ENCODE peak calls at places on chromosomes 4 and X, in four cellular contexts. One of them, this sample, is unnamed.

GRCh38 chr4:13476915-13477314 is 7.2 kb downstream of the RAB28 start:
- DNase-seq in CD4-positive, CD25-positive, alpha-beta regulatory T cell: peak
- DNase-seq in kidney epithelial cell: peak
- DNase-seq in astrocyte of the spinal cord: peak
- DNase-seq in this sample: no peak

GRCh38 chr4:28287837-28288236 is 1427.2 kb downstream of the STIM2 start:
- DNase-seq in CD4-positive, CD25-positive, alpha-beta regulatory T cell: no peak
- DNase-seq in astrocyte of the spinal cord: peak
- DNase-seq in kidney epithelial cell: peak
- DNase-seq in this sample: peak

GRCh38 chr4:57053508-57053907 is 56.7 kb downstream of the IGFBP7 start:
- DNase-seq in CD4-positive, CD25-positive, alpha-beta regulatory T cell: no peak
- DNase-seq in astrocyte of the spinal cord: peak
- DNase-seq in kidney epithelial cell: peak
- DNase-seq in this sample: no peak

GRCh38 chrX:27680726-27681125 is 90.6 kb downstream of the DCAF8L2 start:
- DNase-seq in CD4-positive, CD25-positive, alpha-beta regulatory T cell: no peak
- DNase-seq in kidney epithelial cell: no peak
- DNase-seq in astrocyte of the spinal cord: peak
- DNase-seq in this sample: no peak

GRCh38 chr4:112219826-112220366 is 11.7 kb upstream of the AP1AR start:
- DNase-seq in CD4-positive, CD25-positive, alpha-beta regulatory T cell: no peak
- DNase-seq in astrocyte of the spinal cord: no peak
- DNase-seq in kidney epithelial cell: no peak
- DNase-seq in this sample: no peak

GRCh38 chrX:16202943-16203342 is 35.7 kb downstream of the MAGEB17 start:
- DNase-seq in kidney epithelial cell: no peak
- DNase-seq in astrocyte of the spinal cord: no peak
- DNase-seq in CD4-positive, CD25-positive, alpha-beta regulatory T cell: no peak
- DNase-seq in this sample: no peak

GRCh38 chr4:8188743-8189550 is 10.1 kb upstream of the SH3TC1 start:
- DNase-seq in CD4-positive, CD25-positive, alpha-beta regulatory T cell: no peak
- DNase-seq in astrocyte of the spinal cord: no peak
- DNase-seq in kidney epithelial cell: no peak
- DNase-seq in this sample: peak

GRCh38 chrX:64342811-64343210 is 52.4 kb downstream of the MTMR8 start:
- DNase-seq in kidney epithelial cell: no peak
- DNase-seq in astrocyte of the spinal cord: no peak
- DNase-seq in CD4-positive, CD25-positive, alpha-beta regulatory T cell: no peak
- DNase-seq in this sample: no peak

GRCh38 chrX:45540181-45540580 is 339.5 kb upstream of the DIPK2B start:
- DNase-seq in kidney epithelial cell: no peak
- DNase-seq in astrocyte of the spinal cord: no peak
- DNase-seq in CD4-positive, CD25-positive, alpha-beta regulatory T cell: no peak
- DNase-seq in this sample: no peak

GRCh38 chrX:50430917-50431316 is 39.7 kb downstream of the DGKK start:
- DNase-seq in CD4-positive, CD25-positive, alpha-beta regulatory T cell: no peak
- DNase-seq in kidney epithelial cell: peak
- DNase-seq in astrocyte of the spinal cord: no peak
- DNase-seq in this sample: no peak

GRCh38 chrX:134632386-134632785 is 25.9 kb downstream of the PLAC1 start:
- DNase-seq in astrocyte of the spinal cord: no peak
- DNase-seq in kidney epithelial cell: no peak
- DNase-seq in CD4-positive, CD25-positive, alpha-beta regulatory T cell: no peak
- DNase-seq in this sample: no peak

GRCh38 chr4:142169216-142169615 is 532.8 kb downstream of the IL15 start:
- DNase-seq in astrocyte of the spinal cord: no peak
- DNase-seq in kidney epithelial cell: no peak
- DNase-seq in CD4-positive, CD25-positive, alpha-beta regulatory T cell: no peak
- DNase-seq in this sample: no peak

GRCh38 chrX:46251755-46252154 is 293.5 kb downstream of the ZNF674 start:
- DNase-seq in CD4-positive, CD25-positive, alpha-beta regulatory T cell: no peak
- DNase-seq in astrocyte of the spinal cord: peak
- DNase-seq in kidney epithelial cell: peak
- DNase-seq in this sample: no peak

GRCh38 chr4:141391293-141391692 is 170.6 kb downstream of the ZNF330 start:
- DNase-seq in astrocyte of the spinal cord: no peak
- DNase-seq in kidney epithelial cell: no peak
- DNase-seq in CD4-positive, CD25-positive, alpha-beta regulatory T cell: no peak
- DNase-seq in this sample: no peak

GRCh38 chr4:172666711-172667368 is 501.8 kb upstream of the GALNT7 start:
- DNase-seq in CD4-positive, CD25-positive, alpha-beta regulatory T cell: no peak
- DNase-seq in kidney epithelial cell: no peak
- DNase-seq in astrocyte of the spinal cord: no peak
- DNase-seq in this sample: no peak

GRCh38 chrX:131739823-131740222 is 195.9 kb downstream of the OR13H1 start:
- DNase-seq in kidney epithelial cell: no peak
- DNase-seq in CD4-positive, CD25-positive, alpha-beta regulatory T cell: no peak
- DNase-seq in astrocyte of the spinal cord: no peak
- DNase-seq in this sample: no peak

GRCh38 chrX:131729295-131729694 is 185.4 kb downstream of the OR13H1 start:
- DNase-seq in astrocyte of the spinal cord: peak
- DNase-seq in kidney epithelial cell: no peak
- DNase-seq in CD4-positive, CD25-positive, alpha-beta regulatory T cell: peak
- DNase-seq in this sample: peak

GRCh38 chrX:131735127-131735526 is 191.3 kb downstream of the OR13H1 start:
- DNase-seq in CD4-positive, CD25-positive, alpha-beta regulatory T cell: no peak
- DNase-seq in kidney epithelial cell: no peak
- DNase-seq in astrocyte of the spinal cord: peak
- DNase-seq in this sample: no peak

DNA sequence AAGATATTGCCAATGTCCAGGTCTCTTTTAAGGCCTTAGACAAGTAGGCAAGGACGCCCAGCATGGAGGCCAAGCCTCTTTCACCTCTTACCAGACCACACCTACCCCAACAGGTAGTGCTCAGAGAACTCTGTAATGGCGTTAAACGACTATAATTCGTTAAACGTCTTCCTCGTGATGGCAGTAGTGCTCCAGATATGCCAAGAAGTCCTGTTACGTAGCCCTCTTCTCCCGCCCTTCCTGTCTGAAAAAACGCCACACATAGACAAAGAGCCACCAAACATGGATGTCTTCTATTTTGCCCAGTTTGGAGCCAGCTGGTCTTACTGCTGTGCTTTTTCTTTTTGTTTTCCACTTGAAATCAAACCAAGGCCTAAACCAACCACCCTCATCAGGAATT is 190.7 kb downstream of the OR13H1 start:
- DNase-seq in kidney epithelial cell: no peak
- DNase-seq in astrocyte of the spinal cord: peak
- DNase-seq in CD4-positive, CD25-positive, alpha-beta regulatory T cell: peak
- DNase-seq in this sample: no peak
- H3K4me3 ChIP-seq in kidney epithelial cell: no peak
- H3K4me3 ChIP-seq in astrocyte of the spinal cord: peak
- H3K4me3 ChIP-seq in CD4-positive, CD25-positive, alpha-beta regulatory T cell: no peak
- H3K4me3 ChIP-seq in this sample: no peak

DNA sequence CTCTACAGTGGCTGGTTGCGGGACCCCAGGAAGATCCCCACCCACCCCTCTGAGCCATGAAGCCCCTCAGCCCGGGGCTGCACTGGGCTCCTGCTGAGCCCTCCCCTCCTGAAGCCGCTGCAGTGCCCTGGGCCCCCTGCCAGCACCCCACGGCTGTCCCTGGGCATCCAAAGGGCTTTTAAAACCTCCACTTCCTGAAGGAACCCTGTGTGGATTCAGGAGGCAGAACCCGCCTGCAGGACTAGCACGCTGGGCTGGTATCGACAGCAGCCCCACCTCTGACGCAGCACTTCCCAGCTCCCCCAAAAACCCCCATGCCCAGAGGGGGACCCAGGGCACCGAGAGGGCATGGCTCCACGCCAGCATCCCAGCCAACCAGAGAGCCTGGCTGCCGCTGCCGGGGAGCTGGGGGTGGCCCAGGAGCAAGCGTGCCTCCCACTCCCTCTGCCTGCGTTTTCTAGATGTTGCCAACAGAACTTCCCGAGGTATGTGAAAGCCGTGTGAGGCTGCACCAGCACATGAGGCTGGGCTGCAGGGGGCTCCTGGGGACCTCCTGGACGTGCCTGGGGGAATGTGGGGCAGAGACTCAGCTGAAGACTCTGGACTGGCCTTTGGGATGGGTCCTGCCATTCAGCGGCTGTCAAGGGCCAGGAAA is 6.3 kb downstream of the MXD4 start:
- DNase-seq in astrocyte of the spinal cord: peak
- DNase-seq in kidney epithelial cell: no peak
- DNase-seq in CD4-positive, CD25-positive, alpha-beta regulatory T cell: no peak
- DNase-seq in this sample: no peak
- H3K4me3 ChIP-seq in astrocyte of the spinal cord: no peak
- H3K4me3 ChIP-seq in kidney epithelial cell: no peak
- H3K4me3 ChIP-seq in CD4-positive, CD25-positive, alpha-beta regulatory T cell: no peak
- H3K4me3 ChIP-seq in this sample: no peak

DNA sequence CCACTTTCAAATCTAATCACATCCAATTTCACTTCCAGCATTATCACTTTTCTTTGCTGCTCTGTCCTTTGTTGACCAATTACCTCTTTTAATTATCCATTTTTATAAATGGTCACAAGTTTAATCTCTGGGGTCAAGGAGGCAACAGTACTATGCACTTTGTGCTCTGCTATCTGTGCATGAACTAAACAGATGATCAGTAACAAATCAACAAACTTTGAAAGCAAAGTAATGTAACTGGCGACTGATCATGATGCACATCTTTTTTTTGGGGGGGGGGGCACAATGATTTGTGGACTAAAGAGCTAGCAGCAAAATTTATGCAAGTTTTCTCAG is 1.5 kb upstream of the SEC31A start:
- DNase-seq in CD4-positive, CD25-positive, alpha-beta regulatory T cell: no peak
- DNase-seq in astrocyte of the spinal cord: no peak
- DNase-seq in kidney epithelial cell: no peak
- DNase-seq in this sample: no peak
- H3K4me3 ChIP-seq in CD4-positive, CD25-positive, alpha-beta regulatory T cell: no peak
- H3K4me3 ChIP-seq in astrocyte of the spinal cord: no peak
- H3K4me3 ChIP-seq in kidney epithelial cell: no peak
- H3K4me3 ChIP-seq in this sample: no peak

GRCh38 chr4:76078033-76078613 is 3.6 kb downstream of the ART3 start:
- DNase-seq in kidney epithelial cell: no peak
- DNase-seq in CD4-positive, CD25-positive, alpha-beta regulatory T cell: no peak
- DNase-seq in astrocyte of the spinal cord: peak
- DNase-seq in this sample: no peak

GRCh38 chr4:76074995-76075600 is 589 bp downstream of the ART3 start:
- DNase-seq in kidney epithelial cell: no peak
- DNase-seq in CD4-positive, CD25-positive, alpha-beta regulatory T cell: no peak
- DNase-seq in astrocyte of the spinal cord: no peak
- DNase-seq in this sample: no peak

GRCh38 chr4:76074468-76074867 is at the start of gene ART3:
- DNase-seq in astrocyte of the spinal cord: no peak
- DNase-seq in kidney epithelial cell: no peak
- DNase-seq in CD4-positive, CD25-positive, alpha-beta regulatory T cell: no peak
- DNase-seq in this sample: no peak

GRCh38 chr4:76067652-76068286 is 6.7 kb upstream of the ART3 start:
- DNase-seq in kidney epithelial cell: peak
- DNase-seq in CD4-positive, CD25-positive, alpha-beta regulatory T cell: peak
- DNase-seq in astrocyte of the spinal cord: peak
- DNase-seq in this sample: no peak

DNA sequence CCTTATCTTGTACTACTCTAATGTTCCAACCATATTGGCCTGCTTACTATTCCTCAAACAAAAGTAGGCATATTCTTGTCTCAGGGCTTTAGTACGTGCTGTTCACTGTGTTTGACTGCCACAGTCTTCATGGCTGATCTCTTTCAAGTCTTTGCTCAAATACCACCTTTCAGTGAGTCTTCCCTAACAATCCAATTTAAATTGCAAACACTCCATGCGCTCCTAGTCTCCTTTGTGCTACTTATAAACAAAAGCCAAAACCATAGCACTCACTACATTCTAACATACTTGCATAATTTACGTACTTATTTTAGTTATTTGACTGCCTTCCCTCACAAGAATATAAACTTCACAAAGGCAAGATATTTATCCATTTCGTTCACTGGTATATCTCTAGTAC is 1.7 kb upstream of the ART3 start:
- DNase-seq in astrocyte of the spinal cord: no peak
- DNase-seq in CD4-positive, CD25-positive, alpha-beta regulatory T cell: no peak
- DNase-seq in kidney epithelial cell: no peak
- DNase-seq in this sample: no peak
- H3K4me3 ChIP-seq in astrocyte of the spinal cord: no peak
- H3K4me3 ChIP-seq in CD4-positive, CD25-positive, alpha-beta regulatory T cell: no peak
- H3K4me3 ChIP-seq in kidney epithelial cell: no peak
- H3K4me3 ChIP-seq in this sample: no peak

GRCh38 chrX:53088136-53088974 is 5.6 kb upstream of the KANTR start:
- DNase-seq in CD4-positive, CD25-positive, alpha-beta regulatory T cell: peak
- DNase-seq in kidney epithelial cell: peak
- DNase-seq in astrocyte of the spinal cord: peak
- DNase-seq in this sample: peak
- H3K4me3 ChIP-seq in CD4-positive, CD25-positive, alpha-beta regulatory T cell: peak
- H3K4me3 ChIP-seq in kidney epithelial cell: peak
- H3K4me3 ChIP-seq in astrocyte of the spinal cord: peak
- H3K4me3 ChIP-seq in this sample: peak

GRCh38 chrX:13690836-13691235 is 1.9 kb downstream of the RAB9A start:
- DNase-seq in kidney epithelial cell: no peak
- DNase-seq in CD4-positive, CD25-positive, alpha-beta regulatory T cell: peak
- DNase-seq in astrocyte of the spinal cord: no peak
- DNase-seq in this sample: no peak
- H3K4me3 ChIP-seq in kidney epithelial cell: no peak
- H3K4me3 ChIP-seq in CD4-positive, CD25-positive, alpha-beta regulatory T cell: peak
- H3K4me3 ChIP-seq in astrocyte of the spinal cord: peak
- H3K4me3 ChIP-seq in this sample: peak

DNA sequence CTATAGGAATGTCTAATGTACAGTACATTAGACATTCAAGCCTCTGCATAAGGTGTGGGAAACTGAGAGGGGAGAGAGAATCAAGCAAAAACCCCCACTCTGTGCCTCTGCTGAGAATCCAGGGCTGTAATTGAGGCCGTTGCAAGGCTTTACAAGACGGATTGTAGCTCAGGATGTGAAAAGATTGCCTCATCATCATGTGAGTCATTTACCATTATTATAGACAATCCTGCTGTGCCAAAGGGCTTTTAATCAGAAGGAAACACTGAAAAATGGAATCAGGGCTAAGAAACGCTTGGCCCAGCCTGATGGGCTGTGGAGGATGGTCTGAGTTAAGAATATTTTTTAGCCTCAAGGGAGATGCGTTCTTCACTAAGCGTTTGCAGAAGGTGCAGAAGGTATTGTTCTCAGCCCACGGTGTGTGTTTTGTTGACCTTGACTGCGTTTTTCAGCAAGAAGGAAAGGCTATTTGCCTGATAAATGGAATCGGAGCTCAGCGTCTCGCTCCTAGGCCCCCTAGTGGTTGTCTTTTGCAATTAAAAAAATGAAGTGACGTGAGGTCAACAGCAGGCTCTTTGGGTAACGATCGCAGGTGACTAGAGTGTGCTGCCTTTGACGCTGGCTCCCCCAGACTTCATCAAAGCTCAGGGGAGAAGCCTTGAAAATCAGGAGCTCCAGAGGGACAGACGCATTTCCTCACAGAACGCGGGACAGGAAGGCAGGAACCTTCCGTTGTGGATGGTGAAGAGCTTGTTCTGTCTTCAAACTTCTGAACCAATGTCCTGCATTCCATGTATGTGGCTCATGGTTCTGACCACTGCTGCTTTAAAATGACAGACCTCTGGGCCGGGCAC is 18.1 kb upstream of the CHRNA9 start:
- DNase-seq in kidney epithelial cell: peak
- DNase-seq in astrocyte of the spinal cord: peak
- DNase-seq in CD4-positive, CD25-positive, alpha-beta regulatory T cell: peak
- DNase-seq in this sample: peak
- H3K4me3 ChIP-seq in kidney epithelial cell: peak
- H3K4me3 ChIP-seq in astrocyte of the spinal cord: peak
- H3K4me3 ChIP-seq in CD4-positive, CD25-positive, alpha-beta regulatory T cell: peak
- H3K4me3 ChIP-seq in this sample: peak